ENCODE peak calls at places on chromosomes 6 and 20, in six cellular contexts. G is NCI-H774, E is RWPE1, N is iPS-NIHi11, B is small intestine, H is NCI-H2171 treated with DMSO at 0.1 percent for 48 hours. X is an unnamed sample.

GRCh38 chr6:138255443-138255842 is 37.2 kb upstream of the PBOV1 start:
- DNase-seq in G (no peak), E (no peak), N (no peak), B (no peak), H (no peak), X (no peak)

GRCh38 chr6:107490568-107491058 is 696 bp downstream of the SOBP start:
- DNase-seq in G (peak; percentile 43), E (no peak), N (no peak), B (no peak), H (no peak), X (peak; percentile 2)

GRCh38 chr6:18148304-18149025 is 6.4 kb downstream of the TPMT start:
- DNase-seq in G (no peak), E (peak; percentile 51), N (no peak), B (peak; percentile 85), H (no peak), X (peak; percentile 83)

GRCh38 chr6:69164564-69165252 is 529.6 kb downstream of the ADGRB3 start:
- DNase-seq in G (no peak), E (peak; percentile 8), N (peak; percentile 37), B (no peak), H (peak; percentile 31), X (peak; percentile 6)

GRCh38 chr20:48697845-48698491 is 129.8 kb downstream of the PREX1 start:
- DNase-seq in G (no peak), E (peak; percentile 99), N (peak; percentile 54), B (peak; percentile 46), H (peak; percentile 85), X (peak; percentile 89)

GRCh38 chr20:25299801-25300200 is 51.9 kb downstream of the PYGB start:
- DNase-seq in G (no peak), E (peak; percentile 32), N (no peak), B (no peak), H (peak; percentile 29), X (peak; percentile 45)

GRCh38 chr20:40471261-40471629 is 217.8 kb downstream of the MAFB start:
- DNase-seq in G (no peak), E (peak; percentile 38), N (peak; percentile 51), B (peak; percentile 21), H (no peak), X (peak; percentile 5)

GRCh38 chr6:87661016-87661415 is 41.0 kb downstream of the AKIRIN2 start:
- DNase-seq in G (no peak), E (no peak), N (no peak), B (no peak), H (no peak), X (peak; percentile 61)

GRCh38 chr20:62025832-62026563 is 39.7 kb downstream of the TAF4 start:
- DNase-seq in G (no peak), E (no peak), N (no peak), B (no peak), H (no peak), X (peak; percentile 90)

GRCh38 chr6:88728756-88729155 is 234.7 kb downstream of the RNGTT start:
- DNase-seq in G (no peak), E (no peak), N (no peak), B (no peak), H (no peak), X (no peak)

GRCh38 chr6:113221850-113222249 is 635.3 kb upstream of the MARCKS start:
- DNase-seq in G (no peak), E (no peak), N (peak; percentile 11), B (no peak), H (no peak), X (no peak)

GRCh38 chr20:19964289-19965263 is 52.6 kb upstream of the NAA20 start:
- DNase-seq in G (no peak), E (peak; percentile 57), N (no peak), B (peak; percentile 32), H (peak; percentile 83), X (peak; percentile 95)

GRCh38 chr6:139568157-139568955 is 193.9 kb upstream of the CITED2 start:
- DNase-seq in G (no peak), E (no peak), N (no peak), B (no peak), H (no peak), X (no peak)

GRCh38 chr6:7446644-7447325 is 57.2 kb downstream of the RIOK1 start:
- DNase-seq in G (no peak), E (peak; percentile 81), N (no peak), B (no peak), H (no peak), X (no peak)

GRCh38 chr6:138818496-138819194 is 22.8 kb downstream of the ECT2L start:
- DNase-seq in G (no peak), E (no peak), N (peak; percentile 7), B (no peak), H (no peak), X (no peak)

GRCh38 chr20:2984956-2985661 is 58.3 kb upstream of the GNRH2 start:
- DNase-seq in G (no peak), E (peak; percentile 57), N (no peak), B (no peak), H (no peak), X (peak; percentile 76)

GRCh38 chr6:146347090-146347489 is 196.5 kb upstream of the RAB32 start:
- DNase-seq in G (no peak), E (no peak), N (no peak), B (no peak), H (no peak), X (no peak)

GRCh38 chr6:36113049-36113448 is 17.3 kb upstream of the MAPK13 start:
- DNase-seq in G (no peak), E (no peak), N (no peak), B (no peak), H (no peak), X (no peak)

GRCh38 chr6:26538572-26538902 is 371 bp downstream of the HMGN4 start:
- DNase-seq in G (no peak), E (peak; percentile 41), N (no peak), B (peak; percentile 29), H (peak; percentile 76), X (no peak)

GRCh38 chr6:75424610-75425548 is 68.7 kb downstream of the FILIP1 start:
- DNase-seq in G (no peak), E (no peak), N (no peak), B (no peak), H (no peak), X (no peak)

GRCh38 chr6:18359237-18359885 is 27.8 kb upstream of the RNF144B start:
- DNase-seq in G (no peak), E (no peak), N (no peak), B (no peak), H (no peak), X (no peak)

GRCh38 chr20:6492396-6493055 is 275.0 kb upstream of the BMP2 start:
- DNase-seq in G (no peak), E (peak; percentile 12), N (no peak), B (peak; percentile 32), H (no peak), X (peak; percentile 62)

GRCh38 chr6:79078057-79078969 is at the start of gene PHIP:
- DNase-seq in G (peak; percentile 99), E (peak; percentile 82), N (peak; percentile 80), B (peak; percentile 94), H (peak; percentile 92), X (peak; percentile 99)

GRCh38 chr6:15501806-15502450 is 160.9 kb downstream of the DTNBP1 start:
- DNase-seq in G (no peak), E (no peak), N (no peak), B (no peak), H (peak; percentile 54), X (peak; percentile 76)

GRCh38 chr6:33050013-33050800 is 23.2 kb downstream of the HLA-DPA1 start:
- DNase-seq in G (no peak), E (no peak), N (no peak), B (no peak), H (no peak), X (no peak)

GRCh38 chr20:48875233-48875913 is 46.1 kb upstream of the ARFGEF2 start:
- DNase-seq in G (no peak), E (no peak), N (no peak), B (no peak), H (peak; percentile 80), X (no peak)

GRCh38 chr6:111813247-111814162 is 59.7 kb downstream of the FYN start:
- DNase-seq in G (no peak), E (no peak), N (no peak), B (no peak), H (no peak), X (peak; percentile 58)

GRCh38 chr6:24534329-24534728 is 39.6 kb downstream of the ALDH5A1 start:
- DNase-seq in G (no peak), E (no peak), N (no peak), B (no peak), H (no peak), X (no peak)

X was measured in choroid plexus epithelial cell.